ENCODE peak calls at places on chromosomes 1 and 21, in seven cellular contexts. B is AG09309, O is tibial artery, Z is DND-41, F is cardiac fibroblast, V is lower leg skin, Y is fibroblast of pulmonary artery. E is an unnamed sample.

GRCh38 chr1:235703516-235703915 is 53.9 kb upstream of the GNG4 start:
- DNase-seq in O (no peak), V (no peak), F (peak; percentile 39), B (peak; percentile 29), Y (peak; percentile 57), Z (no peak), E (no peak)

GRCh38 chr1:221206076-221206475 is 326.8 kb downstream of the HLX start:
- DNase-seq in F (no peak), B (no peak), O (no peak), V (no peak), Z (no peak), Y (no peak), E (no peak)

GRCh38 chr1:212648431-212648830 is 39.9 kb downstream of the ATF3 start:
- DNase-seq in B (no peak), Y (no peak), Z (no peak), F (no peak), O (no peak), V (no peak), E (no peak)

GRCh38 chr1:109484519-109484975 is 842 bp downstream of the ATXN7L2 start:
- DNase-seq in F (no peak), Z (peak; percentile 35), Y (no peak), O (no peak), V (no peak), B (no peak), E (no peak)

GRCh38 chr1:203508463-203508862 is 14.5 kb downstream of the OPTC start:
- DNase-seq in Y (no peak), B (no peak), F (no peak), Z (no peak), V (no peak), O (no peak), E (no peak)

GRCh38 chr21:44352253-44352860 is 1.1 kb upstream of the TRPM2 start:
- DNase-seq in B (no peak), F (no peak), Z (no peak), V (no peak), O (no peak), Y (no peak), E (no peak)

GRCh38 chr1:151568626-151569088 is 28.5 kb downstream of the TUFT1 start:
- DNase-seq in O (no peak), Y (no peak), Z (no peak), B (no peak), V (no peak), F (no peak), E (no peak)

GRCh38 chr1:14970115-14970798 is 183.3 kb upstream of the TMEM51 start:
- DNase-seq in Y (peak; percentile 71), V (peak; percentile 83), B (peak; percentile 80), O (peak; percentile 93), F (peak; percentile 78), Z (peak; percentile 28), E (no peak)

GRCh38 chr21:29506947-29507346 is 208.2 kb downstream of the BACH1 start:
- DNase-seq in B (no peak), F (no peak), O (no peak), V (no peak), Z (no peak), Y (peak; percentile 3), E (no peak)

GRCh38 chr21:25956993-25957714 is 213.4 kb downstream of the APP start:
- DNase-seq in Z (no peak), B (peak; percentile 62), F (peak; percentile 78), O (no peak), V (no peak), Y (peak; percentile 85), E (no peak)

GRCh38 chr1:201153474-201154388 is 543 bp downstream of the TMEM9 start:
- DNase-seq in F (no peak), V (peak; percentile 23), Y (no peak), B (no peak), Z (no peak), O (no peak), E (no peak)

GRCh38 chr1:62285984-62286481 is 33.2 kb downstream of the KANK4 start:
- DNase-seq in Z (no peak), Y (no peak), F (no peak), B (no peak), V (no peak), O (no peak), E (no peak)

GRCh38 chr1:20474333-20474975 is 11.6 kb downstream of the CAMK2N1 start:
- DNase-seq in F (peak; percentile 16), Z (no peak), Y (peak; percentile 14), V (no peak), O (no peak), B (no peak), E (no peak)

GRCh38 chr1:20475002-20475401 is 11.0 kb downstream of the CAMK2N1 start:
- DNase-seq in V (no peak), B (no peak), O (no peak), Y (no peak), F (no peak), Z (no peak), E (no peak)

GRCh38 chr1:20477355-20478071 is 8.5 kb downstream of the CAMK2N1 start:
- DNase-seq in Z (no peak), F (peak; percentile 31), V (no peak), Y (no peak), O (no peak), B (no peak), E (no peak)

GRCh38 chr1:20478072-20478660 is 7.8 kb downstream of the CAMK2N1 start:
- DNase-seq in O (no peak), B (no peak), Y (no peak), Z (no peak), V (no peak), F (no peak), E (no peak)

GRCh38 chr1:20476260-20477038 is 9.6 kb downstream of the CAMK2N1 start:
- DNase-seq in O (no peak), Y (peak; percentile 33), V (no peak), B (no peak), Z (no peak), F (peak; percentile 66), E (no peak)
- H3K4me3 ChIP-seq in O (no peak overlapping the region), Y (no peak overlapping the region), V (no peak overlapping the region), B (no peak overlapping the region), Z (no peak overlapping the region), F (no peak overlapping the region), E (no peak overlapping the region)

GRCh38 chr21:33018707-33019455 is 6.9 kb upstream of the OLIG2 start:
- DNase-seq in F (no peak), O (no peak), B (no peak), V (no peak), Y (no peak), Z (no peak), E (no peak)

GRCh38 chr21:33019516-33019884 is 6.2 kb upstream of the OLIG2 start:
- DNase-seq in B (no peak), V (no peak), F (no peak), O (no peak), Z (no peak), Y (no peak), E (no peak)

GRCh38 chr21:33021150-33021549 is 4.6 kb upstream of the OLIG2 start:
- DNase-seq in Z (no peak), O (no peak), F (no peak), B (no peak), V (no peak), Y (no peak), E (no peak)

GRCh38 chr21:33020558-33021100 is 5.1 kb upstream of the OLIG2 start:
- DNase-seq in Y (no peak), F (no peak), O (no peak), V (no peak), Z (no peak), B (no peak), E (no peak)

GRCh38 chr21:33019885-33020557 is 5.7 kb upstream of the OLIG2 start:
- DNase-seq in B (no peak), V (no peak), Y (no peak), F (no peak), O (no peak), Z (peak; percentile 51), E (no peak)
- H3K4me3 ChIP-seq in B (no peak overlapping the region), V (no peak overlapping the region), Y (no peak overlapping the region), F (no peak overlapping the region), O (no peak overlapping the region), Z (no peak overlapping the region), E (peak overlapping the region; percentile 35)

GRCh38 chr1:103517380-103518047 is 8.0 kb upstream of the RNPC3 start:
- DNase-seq in Z (no peak), F (peak; percentile 31), O (no peak), B (no peak), V (no peak), Y (peak; percentile 29), E (no peak)
- H3K4me3 ChIP-seq in Z (no peak overlapping the region), F (no peak overlapping the region), O (no peak overlapping the region), B (no peak overlapping the region), V (no peak overlapping the region), Y (no peak overlapping the region), E (no peak overlapping the region)

GRCh38 chr1:179295356-179295755 is 1.8 kb downstream of the SOAT1 start:
- DNase-seq in O (no peak), Z (no peak), B (no peak), V (no peak), F (no peak), Y (no peak), E (no peak)
- H3K4me3 ChIP-seq in O (no peak overlapping the region), Z (peak overlapping the region; percentile 56), B (no peak overlapping the region), V (no peak overlapping the region), F (peak overlapping the region; percentile 79), Y (peak overlapping the region; percentile 84), E (peak overlapping the region; percentile 78)

DNA sequence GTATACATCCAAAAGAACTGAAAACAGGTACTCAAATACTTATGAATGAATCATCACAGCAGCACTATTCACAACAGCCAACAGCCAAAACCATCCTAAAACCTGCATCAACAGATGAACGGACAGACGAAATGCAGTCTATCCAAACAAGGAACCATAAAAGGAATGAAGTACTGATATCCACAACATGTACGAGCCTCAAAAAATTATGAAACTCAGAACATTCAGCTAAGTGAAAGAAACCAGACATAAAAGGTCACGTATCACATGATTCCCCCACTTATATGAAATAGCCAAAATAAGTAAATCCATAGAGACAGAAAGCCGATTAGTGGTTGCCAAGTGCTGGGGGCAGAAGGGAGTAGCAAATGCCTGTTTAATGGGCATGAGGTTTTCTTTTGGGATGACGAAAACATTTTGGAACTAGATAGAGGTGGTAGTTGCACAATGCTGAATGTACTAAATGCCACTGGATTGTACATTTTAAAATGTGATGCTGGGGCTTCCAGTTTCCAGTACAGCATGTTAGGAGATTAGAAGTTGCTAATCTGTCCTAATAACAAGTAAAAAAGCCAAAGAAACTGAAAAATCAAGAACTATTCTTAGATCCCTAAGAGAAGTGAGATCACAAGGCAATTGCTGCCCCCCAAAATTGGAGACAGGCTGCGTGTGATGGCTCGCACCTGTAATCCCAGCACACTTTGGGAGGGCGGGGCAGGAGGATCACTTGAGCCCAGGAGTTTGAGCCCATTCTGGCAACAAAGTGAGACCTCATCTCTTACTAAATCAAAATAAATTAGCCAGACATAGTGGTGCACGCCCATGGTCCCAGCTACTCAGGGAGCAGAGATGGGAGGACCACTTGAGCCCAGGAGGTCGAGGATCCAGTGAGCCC is 25.3 kb downstream of the CLSTN1 start:
- DNase-seq in V (no peak), B (peak; percentile 78), Z (no peak), Y (peak; percentile 92), O (peak; percentile 44), F (peak; percentile 97), E (no peak)
- H3K4me3 ChIP-seq in V (no peak overlapping the region), B (no peak overlapping the region), Z (no peak overlapping the region), Y (peak overlapping the region; percentile 4), O (no peak overlapping the region), F (peak overlapping the region; percentile 13), E (no peak overlapping the region)

DNA sequence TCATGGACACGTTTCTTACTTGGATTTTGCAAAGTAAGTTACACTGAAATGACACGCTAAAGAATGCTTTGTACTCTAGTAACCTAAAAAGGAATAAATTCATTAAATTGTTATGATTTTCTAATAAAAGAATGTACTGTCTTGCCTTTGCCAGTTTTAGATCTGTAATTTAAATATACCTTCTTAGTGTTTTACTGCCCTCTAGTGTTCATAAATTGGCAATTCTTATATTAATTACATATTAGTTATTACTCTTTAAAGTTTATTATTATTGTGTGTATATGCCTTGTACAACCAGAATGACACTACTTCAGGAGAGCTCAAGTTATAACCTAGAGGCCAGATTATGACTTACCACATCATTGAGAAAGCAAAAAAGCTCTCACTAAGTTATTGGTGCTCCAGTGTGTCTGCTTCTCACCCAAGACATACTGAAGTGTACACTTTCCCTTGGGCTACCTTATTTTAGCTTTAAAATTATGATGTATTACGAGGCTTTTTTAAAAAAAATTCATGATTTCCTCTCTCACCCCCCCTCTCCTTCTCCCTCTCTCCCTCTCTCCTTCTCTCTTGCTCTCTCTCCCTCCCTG is 169.9 kb downstream of the HS2ST1 start:
- DNase-seq in B (peak; percentile 8), O (no peak), Z (no peak), V (no peak), Y (peak; percentile 73), F (peak; percentile 69), E (peak; percentile 11)
- H3K4me3 ChIP-seq in B (no peak overlapping the region), O (no peak overlapping the region), Z (no peak overlapping the region), V (no peak overlapping the region), Y (no peak overlapping the region), F (no peak overlapping the region), E (no peak overlapping the region)